ENCODE peak calls at places on chromosome 16, in seven cellular contexts. B is PC-9; W is cardiac muscle cell; Q is Peyer's patch; I is CD4-positive, CD25-positive, alpha-beta regulatory T cell; G is heart left ventricle; J is tibial nerve. U is an unnamed sample.
A peak's percentile ranks its signal among the peaks of the same experiment; 100 is the strongest.

GRCh38 chr16:48963901-48964615 is 317.6 kb downstream of the CBLN1 start:
- DNase-seq in B (no peak), W (no peak), J (no peak), G (no peak), Q (no peak), I (no peak), U (no peak)

GRCh38 chr16:55759983-55760664 is 72.8 kb downstream of the CES1 start:
- DNase-seq in J (no peak), W (no peak), G (peak; percentile 63), B (no peak), Q (no peak), I (no peak), U (no peak)

GRCh38 chr16:31301708-31302400 is 42.1 kb downstream of the ITGAM start:
- DNase-seq in B (no peak), G (no peak), W (peak; percentile 73), J (no peak), I (no peak), Q (no peak), U (no peak)

GRCh38 chr16:30541502-30542329 is 7.1 kb upstream of the ZNF747 start:
- DNase-seq in I (no peak), J (no peak), G (no peak), Q (no peak), W (peak; percentile 75), B (no peak), U (no peak)

GRCh38 chr16:88346680-88347505 is 35.9 kb upstream of the ZNF469 start:
- DNase-seq in W (no peak), Q (no peak), I (no peak), G (peak; percentile 4), B (no peak), J (no peak), U (peak; percentile 0)

GRCh38 chr16:77877712-77878111 is 89.3 kb downstream of the VAT1L start:
- DNase-seq in G (no peak), I (no peak), W (peak; percentile 65), B (no peak), J (no peak), Q (no peak), U (no peak)

GRCh38 chr16:83826146-83826913 is 18.6 kb downstream of the HSBP1 start:
- DNase-seq in B (peak; percentile 88), I (peak; percentile 69), Q (peak; percentile 94), W (peak; percentile 85), G (peak; percentile 88), J (peak; percentile 83), U (peak; percentile 57)

GRCh38 chr16:27550582-27550920 is 607 bp downstream of the KATNIP start:
- DNase-seq in J (no peak), I (no peak), W (no peak), Q (no peak), G (no peak), B (no peak), U (no peak)

GRCh38 chr16:50103764-50104163 is 38.0 kb downstream of the HEATR3 start:
- DNase-seq in J (no peak), B (no peak), W (peak; percentile 64), I (no peak), Q (no peak), G (no peak), U (no peak)

GRCh38 chr16:64162613-64163375 is 959.1 kb downstream of the CDH11 start:
- DNase-seq in G (no peak), W (no peak), J (no peak), I (no peak), B (no peak), Q (no peak), U (no peak)

GRCh38 chr16:16075463-16076399 is 126.3 kb downstream of the ABCC1 start:
- DNase-seq in G (peak; percentile 59), B (no peak), I (no peak), W (peak; percentile 43), Q (peak; percentile 68), J (peak; percentile 58), U (no peak)

GRCh38 chr16:29663020-29663828 is at the start of gene SPN:
- DNase-seq in B (no peak), Q (peak; percentile 67), J (no peak), G (no peak), W (no peak), I (peak; percentile 27), U (no peak)

GRCh38 chr16:57609541-57610401 is 18.7 kb upstream of the ADGRG1 start:
- DNase-seq in G (peak; percentile 61), Q (peak; percentile 76), W (peak; percentile 59), I (peak; percentile 63), B (no peak), J (no peak), U (peak; percentile 53)

GRCh38 chr16:1430759-1431496 is at the start of gene PERCC1:
- DNase-seq in I (no peak), B (no peak), J (no peak), W (no peak), Q (no peak), G (no peak), U (no peak)

GRCh38 chr16:88298166-88298881 is 84.4 kb upstream of the ZNF469 start:
- DNase-seq in W (peak; percentile 64), Q (no peak), I (no peak), G (peak; percentile 52), J (no peak), B (no peak), U (no peak)

GRCh38 chr16:89122322-89122831 is 28.7 kb downstream of the ACSF3 start:
- DNase-seq in J (no peak), G (peak; percentile 14), Q (peak; percentile 90), I (peak; percentile 87), W (no peak), B (no peak), U (no peak)

DNA sequence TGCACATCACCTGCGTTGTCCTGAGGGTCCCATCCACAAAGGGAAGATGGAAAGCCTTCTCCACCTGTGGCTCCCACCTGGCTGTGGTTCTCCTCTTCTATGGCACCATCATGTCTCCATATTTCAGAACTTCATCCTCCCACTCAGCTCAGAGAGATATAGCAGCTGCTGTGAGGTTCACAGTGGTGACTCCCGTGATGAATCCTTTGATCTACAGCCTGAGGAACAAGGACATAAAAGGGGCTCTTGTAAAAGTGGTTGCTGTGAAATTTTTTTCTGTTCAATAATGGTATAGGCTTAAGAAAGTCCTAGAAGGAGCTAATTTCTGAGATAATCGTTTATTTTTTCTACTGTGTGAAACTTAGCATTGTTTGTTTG is 18.7 kb downstream of the ZNF200 start:
- DNase-seq in W (no peak), Q (no peak), J (no peak), G (no peak), I (peak; percentile 26), B (no peak), U (no peak)
- H3K9me3 ChIP-seq in W (no peaks in the 10 kb centered on the region), Q (peaks cover 2% of the 10 kb centered on the region), J (no peaks in the 10 kb centered on the region), G (no peaks in the 10 kb centered on the region), I (peaks cover 8% of the 10 kb centered on the region), B (peaks cover 6% of the 10 kb centered on the region), U (no peaks in the 10 kb centered on the region)

DNA sequence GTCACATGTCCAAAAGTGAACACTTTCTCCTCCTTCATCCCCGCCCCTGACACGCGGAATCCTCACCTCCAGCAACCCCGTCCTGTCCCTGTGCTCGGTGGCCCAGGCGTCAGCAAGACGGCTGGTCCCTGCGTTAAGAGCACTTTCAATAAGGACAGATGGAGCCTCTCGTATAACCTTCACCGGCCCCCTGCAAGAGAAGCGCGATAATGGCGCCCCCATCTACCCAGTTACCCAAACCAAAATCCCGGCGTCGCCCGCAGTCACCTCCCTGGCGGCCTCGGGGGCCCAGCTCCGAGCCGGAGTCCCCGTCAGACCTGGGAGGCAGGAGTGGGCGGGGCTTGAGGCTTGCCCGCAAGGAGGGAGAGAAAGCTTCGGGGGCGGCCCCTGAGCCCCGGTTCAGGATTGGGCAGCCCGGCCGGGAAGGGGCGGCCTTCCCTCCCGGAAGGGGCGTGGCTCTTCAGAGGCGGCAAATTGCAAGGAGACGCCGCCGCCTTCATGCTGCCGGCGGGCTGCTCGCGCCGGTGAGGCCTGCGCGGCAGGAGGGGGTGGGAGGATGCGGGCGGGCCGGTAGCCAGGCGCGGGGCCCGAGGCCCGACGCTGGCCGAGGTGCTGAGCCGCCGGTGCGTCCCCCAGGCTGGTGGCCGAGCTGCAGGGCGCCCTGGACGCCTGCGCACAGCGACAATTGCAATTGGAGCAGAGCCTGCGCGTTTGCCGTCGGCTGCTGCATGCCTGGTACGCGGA is at the start of gene TEDC2:
- DNase-seq in J (peak; percentile 93), B (peak; percentile 98), Q (peak; percentile 99), G (peak; percentile 98), W (peak; percentile 94), I (peak; percentile 95), U (peak; percentile 98)
- H3K27ac ChIP-seq in J (no peak within 1 kb of the TSS), B (no peak within 1 kb of the TSS), Q (peak within 1 kb of the TSS; percentile 49), G (peak within 1 kb of the TSS; percentile 67), W (peak within 1 kb of the TSS; percentile 42), I (no peak within 1 kb of the TSS), U (no peak within 1 kb of the TSS)

DNA sequence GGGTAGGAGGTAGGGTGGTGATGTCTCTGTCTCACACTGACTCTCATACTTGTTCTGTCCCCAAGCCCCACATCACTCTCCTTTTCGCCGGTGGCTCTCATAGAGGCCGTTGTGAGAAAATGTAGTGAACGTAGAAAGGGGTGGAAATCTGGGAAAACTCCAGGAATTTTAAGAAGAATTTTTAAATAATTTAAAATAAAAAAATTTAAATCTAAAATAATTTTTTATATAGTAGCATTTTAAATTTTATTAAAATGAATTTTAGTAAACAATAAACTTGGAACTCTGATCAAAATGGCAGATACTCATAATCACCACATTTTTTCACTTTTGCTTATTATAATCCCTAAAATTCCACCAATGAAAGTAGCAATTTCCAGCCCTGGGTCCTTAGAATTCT is 473.6 kb upstream of the ZFHX3 start:
- DNase-seq in I (no peak), J (no peak), W (no peak), G (no peak), Q (no peak), B (no peak), U (no peak)
- H3K9me3 ChIP-seq in I (no peaks in the 10 kb centered on the region), J (no peaks in the 10 kb centered on the region), W (no peaks in the 10 kb centered on the region), G (no peaks in the 10 kb centered on the region), Q (no peaks in the 10 kb centered on the region), B (no peaks in the 10 kb centered on the region), U (no peaks in the 10 kb centered on the region)

GRCh38 chr16:69307856-69308255 is 3.3 kb upstream of the VPS4A start:
- DNase-seq in Q (no peak), B (no peak), I (no peak), G (no peak), J (no peak), W (no peak), U (no peak)

GRCh38 chr16:69311115-69311532 is at the start of gene VPS4A:
- DNase-seq in G (peak; percentile 97), I (peak; percentile 97), B (peak; percentile 98), W (peak; percentile 98), Q (peak; percentile 98), J (peak; percentile 91), U (peak; percentile 95)

GRCh38 chr16:69309316-69309715 is 1.8 kb upstream of the VPS4A start:
- DNase-seq in I (no peak), W (no peak), B (no peak), J (no peak), Q (peak; percentile 44), G (no peak), U (no peak)

GRCh38 chr16:69311533-69312388 is 611 bp downstream of the VPS4A start:
- DNase-seq in W (peak; percentile 32), J (no peak), G (no peak), B (peak; percentile 42), Q (peak; percentile 66), I (no peak), U (peak; percentile 62)

DNA sequence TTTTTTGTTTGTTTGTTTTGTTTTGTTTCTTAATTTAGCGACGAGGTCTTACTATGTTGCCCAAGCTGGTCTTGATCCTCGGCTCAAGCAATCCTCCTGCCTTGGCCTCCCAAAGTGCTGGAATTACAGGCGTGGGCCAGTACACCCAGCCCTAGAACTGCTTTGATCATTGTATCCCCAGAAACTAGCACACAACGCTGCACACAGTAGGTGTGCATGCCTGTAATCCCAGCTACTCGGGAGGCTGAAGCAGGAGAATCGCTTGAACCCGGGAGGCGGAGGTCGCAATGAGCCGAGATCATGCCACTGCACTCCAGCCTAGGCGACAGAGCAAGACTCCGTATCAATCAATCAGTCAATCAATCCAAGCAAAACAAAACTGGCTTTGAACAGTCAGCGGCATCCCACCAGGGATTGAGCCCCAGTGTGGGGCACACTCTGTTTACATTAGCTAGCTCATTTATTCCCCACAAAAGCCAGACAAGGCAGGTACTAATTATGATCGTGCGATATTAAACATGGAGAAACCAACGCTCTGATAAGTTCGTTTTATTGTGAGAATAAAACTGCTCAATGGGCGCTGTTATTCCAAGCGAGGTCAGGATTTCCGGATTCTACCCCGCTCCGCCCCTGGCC is 553 bp upstream of the VPS4A start:
- DNase-seq in J (no peak), I (no peak), W (no peak), B (no peak), G (no peak), Q (peak; percentile 44), U (no peak)
- H3K27ac ChIP-seq in J (peak overlapping the region; percentile 85), I (peak overlapping the region; percentile 77), W (peak overlapping the region; percentile 41), B (peak overlapping the region; percentile 54), G (peak overlapping the region; percentile 82), Q (peak overlapping the region; percentile 96), U (peak overlapping the region; percentile 47)